ENCODE peak calls at places on chromosomes 4 and X, in ten cellular contexts. R is stimulated activated naive B cell treated with anti-CD40 and anti-IgM and Interleukin-4, amounts not matched to agents 10 μg/mL and 1 μg/mL and 100 μg/mL, for 72 hours; K is ovary; V is activated T-cell treated with anti-CD3 and anti-CD28 coated beads for 48 hours; Q is adrenal gland; W is keratinocyte; Y is natural killer cell; Z is nucleus accumbens; T is activated CD4-positive, alpha-beta T cell treated with anti-CD3 and anti-CD28 coated beads, Interleukin-2, amount 10 ng/mL, durations not matched to agents 7 days and 5 days; S is HuH-7. I is an unnamed sample.

GRCh38 chrX:316351-317325 is 2.0 kb downstream of the GTPBP6 start:
- DNase-seq in R (no peak), Z (no peak), K (no peak), T (no peak), Y (no peak), S (no peak), W (no peak), V (no peak), Q (no peak), I (peak)

GRCh38 chrX:2595258-2595657 is 94.5 kb upstream of the DHRSX start:
- DNase-seq in V (no peak), R (no peak), Z (no peak), Q (no peak), T (no peak), Y (no peak), W (no peak), K (no peak), S (no peak), I (no peak)

GRCh38 chr4:20331642-20332041 is 79.9 kb downstream of the SLIT2 start:
- DNase-seq in Y (no peak), R (no peak), S (no peak), Z (no peak), Q (no peak), V (no peak), W (no peak), K (no peak), T (no peak), I (no peak)

GRCh38 chr4:153295131-153295755 is 49.2 kb upstream of the MND1 start:
- DNase-seq in V (no peak), Q (no peak), K (no peak), R (no peak), Z (no peak), W (peak), T (no peak), S (no peak), Y (no peak), I (no peak)

GRCh38 chrX:2397229-2397628 is 103.5 kb downstream of the DHRSX start:
- DNase-seq in Q (no peak), V (no peak), S (no peak), Y (no peak), W (no peak), R (no peak), K (no peak), Z (no peak), T (no peak), I (no peak)

GRCh38 chrX:49165901-49166881 is 3.6 kb downstream of the MAGIX start:
- DNase-seq in Q (peak), K (peak), W (peak), Y (peak), S (no peak), R (peak), T (peak), V (peak), Z (peak), I (peak)

GRCh38 chr4:166197166-166197565 is 324.1 kb downstream of the TLL1 start:
- DNase-seq in K (no peak), T (no peak), Z (no peak), W (no peak), V (no peak), Q (no peak), R (no peak), S (no peak), Y (no peak), I (no peak)

GRCh38 chr4:4639370-4639769 is 97.5 kb upstream of the STX18 start:
- DNase-seq in Y (no peak), Q (no peak), K (no peak), W (no peak), R (no peak), V (no peak), Z (no peak), S (no peak), T (no peak), I (no peak)

GRCh38 chrX:13110427-13111324 is 66.3 kb upstream of the FAM9C start:
- DNase-seq in W (no peak), S (no peak), V (no peak), K (no peak), Y (no peak), T (no peak), R (no peak), Z (no peak), Q (peak), I (peak)

GRCh38 chr4:53703267-53703655 is 112.0 kb upstream of the LNX1 start:
- DNase-seq in Q (no peak), S (no peak), Y (no peak), Z (no peak), R (no peak), T (no peak), V (no peak), W (no peak), K (no peak), I (peak)

GRCh38 chr4:145935253-145936141 is 3.1 kb downstream of the ZNF827 start:
- DNase-seq in Q (peak), Z (peak), W (no peak), V (peak), R (peak), K (peak), Y (no peak), T (peak), S (peak), I (peak)

GRCh38 chr4:56345461-56345860 is 41.8 kb downstream of the AASDH start:
- DNase-seq in Q (no peak), K (no peak), S (no peak), T (no peak), Y (no peak), Z (no peak), V (no peak), W (no peak), R (no peak), I (no peak)

I was measured in Right ventricle myocardium superior.